ENCODE peak calls at places on chromosomes 12 and 14, in seven cellular contexts. E is DMS 273 treated with DMSO at 0.1 percent for 48 hours; C is IMR-90; J is COR-L47; G is activated naive CD8-positive, alpha-beta T cell treated with anti-CD3 and anti-CD28 coated beads, Interleukin-2, amount 50 U/mL, for 24 hours; L is NCI-H1092; T is astrocyte of the cerebellum. Y is an unnamed sample.

GRCh38 chr12:106240821-106241220 is 7.0 kb downstream of the CKAP4 start:
- DNase-seq in L (no peak), J (no peak), C (no peak), G (no peak), E (no peak), T (no peak), Y (no peak)

GRCh38 chr12:57332646-57333312 is 81.8 kb upstream of the STAC3 start:
- DNase-seq in C (peak; percentile 25), G (no peak), E (no peak), J (no peak), T (no peak), L (no peak), Y (no peak)

GRCh38 chr14:96470331-96470730 is 31.9 kb upstream of the PAPOLA start:
- DNase-seq in E (no peak), J (no peak), T (no peak), G (no peak), L (no peak), C (no peak), Y (no peak)

GRCh38 chr14:21201732-21202462 is 46.0 kb upstream of the OR5AU1 start:
- DNase-seq in T (no peak), E (no peak), L (no peak), G (no peak), C (no peak), J (no peak), Y (no peak)

GRCh38 chr12:56629459-56630179 is 507 bp downstream of the BAZ2A start:
- DNase-seq in G (peak; percentile 66), J (no peak), E (no peak), L (no peak), C (no peak), T (no peak), Y (peak; percentile 59)

GRCh38 chr14:106530423-106531107 is 1004.2 kb downstream of the TMEM121 start:
- DNase-seq in C (no peak), G (peak; percentile 54), L (no peak), E (no peak), T (no peak), J (no peak), Y (no peak)

GRCh38 chr12:123905319-123905925 is 67.2 kb downstream of the CCDC92 start:
- DNase-seq in T (peak; percentile 60), E (peak; percentile 41), C (peak; percentile 81), G (peak; percentile 67), J (peak; percentile 8), L (no peak), Y (peak; percentile 68)

GRCh38 chr14:61482348-61483206 is 161.2 kb downstream of the PRKCH start:
- DNase-seq in G (no peak), E (no peak), L (no peak), C (no peak), J (no peak), T (no peak), Y (no peak)

GRCh38 chr14:104287301-104288009 is 149.1 kb downstream of the KIF26A start:
- DNase-seq in L (no peak), G (no peak), J (no peak), C (no peak), T (no peak), E (no peak), Y (peak; percentile 46)

GRCh38 chr12:102300824-102301461 is 103.3 kb upstream of the PMCH start:
- DNase-seq in T (no peak), C (peak; percentile 73), G (no peak), J (peak; percentile 50), L (no peak), E (no peak), Y (no peak)

GRCh38 chr12:68981536-68981935 is 48.6 kb upstream of the CPM start:
- DNase-seq in E (no peak), T (no peak), L (no peak), G (no peak), J (no peak), C (peak; percentile 76), Y (no peak)

GRCh38 chr14:29215853-29216252 is 449.3 kb downstream of the FOXG1 start:
- DNase-seq in J (peak; percentile 81), E (no peak), L (no peak), C (no peak), T (no peak), G (no peak), Y (no peak)

GRCh38 chr14:22650960-22651521 is 6.9 kb upstream of the OR6J1 start:
- DNase-seq in T (no peak), E (peak; percentile 62), C (no peak), L (no peak), J (no peak), G (peak; percentile 8), Y (no peak)